ENCODE peak calls at places on chromosomes 1 and 21, in six cellular contexts. Z is uterus, W is IMR-90, C is NB4, J is stomach, S is esophagus squamous epithelium. H is an unnamed sample.

GRCh38 chr1:18682375-18682774 is 51.7 kb downstream of the PAX7 start:
- DNase-seq in Z (no peak), W (no peak), C (no peak), J (no peak), S (no peak), H (no peak)

GRCh38 chr1:192592981-192593683 is 17.6 kb downstream of the RGS1 start:
- DNase-seq in Z (no peak), W (peak; percentile 12), C (no peak), J (no peak), S (no peak), H (no peak)

GRCh38 chr1:197481101-197481500 is 213.0 kb downstream of the CRB1 start:
- DNase-seq in Z (no peak), W (no peak), C (peak; percentile 30), J (no peak), S (no peak), H (no peak)

GRCh38 chr1:91601554-91602322 is 101.1 kb downstream of the CDC7 start:
- DNase-seq in Z (no peak), W (no peak), C (no peak), J (no peak), S (no peak), H (peak; percentile 57)

GRCh38 chr1:8165595-8166360 is 139.7 kb upstream of the ERRFI1 start:
- DNase-seq in Z (no peak), W (no peak), C (peak; percentile 46), J (no peak), S (no peak), H (peak; percentile 6)

GRCh38 chr1:14010431-14010830 is 310.4 kb downstream of the PRDM2 start:
- DNase-seq in Z (no peak), W (no peak), C (peak; percentile 4), J (no peak), S (no peak), H (no peak)

GRCh38 chr21:32370971-32371766 is 21.6 kb downstream of the URB1 start:
- DNase-seq in Z (no peak), W (peak; percentile 49), C (no peak), J (no peak), S (no peak), H (no peak)

GRCh38 chr1:172827841-172828240 is 168.9 kb downstream of the FASLG start:
- DNase-seq in Z (no peak), W (no peak), C (no peak), J (no peak), S (no peak), H (no peak)

GRCh38 chr21:42059721-42060120 is 11.4 kb upstream of the UMODL1 start:
- DNase-seq in Z (no peak), W (no peak), C (no peak), J (no peak), S (no peak), H (no peak)

GRCh38 chr1:38037481-38037939 is 9.1 kb downstream of the POU3F1 start:
- DNase-seq in Z (no peak), W (no peak), C (peak; percentile 35), J (no peak), S (no peak), H (peak; percentile 79)

GRCh38 chr1:162973381-162973795 is 95.8 kb upstream of the RGS4 start:
- DNase-seq in Z (no peak), W (peak; percentile 90), C (no peak), J (no peak), S (no peak), H (no peak)

GRCh38 chr21:46297311-46298082 is 11.4 kb downstream of the YBEY start:
- DNase-seq in Z (peak; percentile 32), W (no peak), C (no peak), J (no peak), S (no peak), H (peak; percentile 51)

GRCh38 chr1:119885903-119886783 is 10.2 kb downstream of the ADAM30 start:
- DNase-seq in Z (peak; percentile 38), W (peak; percentile 39), C (peak; percentile 61), J (peak; percentile 74), S (no peak), H (peak; percentile 69)

GRCh38 chr1:178086294-178087255 is 7.3 kb upstream of the RASAL2 start:
- DNase-seq in Z (no peak), W (peak; percentile 75), C (peak; percentile 55), J (no peak), S (no peak), H (no peak)

GRCh38 chr1:180778782-180779398 is 133.8 kb upstream of the KIAA1614 start:
- DNase-seq in Z (no peak), W (no peak), C (no peak), J (no peak), S (no peak), H (peak; percentile 25)

GRCh38 chr1:42419449-42419848 is 36.4 kb downstream of the ZMYND12 start:
- DNase-seq in Z (peak; percentile 79), W (no peak), C (no peak), J (no peak), S (no peak), H (no peak)

GRCh38 chr21:33931799-33932390 is 16.3 kb upstream of the ATP5PO start:
- DNase-seq in Z (no peak), W (no peak), C (peak; percentile 51), J (no peak), S (no peak), H (no peak)

GRCh38 chr1:100234432-100234831 is 15.2 kb downstream of the DBT start:
- DNase-seq in Z (no peak), W (no peak), C (no peak), J (no peak), S (no peak), H (no peak)

GRCh38 chr1:221187174-221187573 is 307.9 kb downstream of the HLX start:
- DNase-seq in Z (no peak), W (peak; percentile 18), C (no peak), J (no peak), S (no peak), H (no peak)

GRCh38 chr1:32893198-32894018 is 7.1 kb downstream of the HPCA start:
- DNase-seq in Z (peak; percentile 70), W (peak; percentile 20), C (no peak), J (peak; percentile 48), S (no peak), H (peak; percentile 17)

GRCh38 chr1:226226601-226227000 is 3.1 kb downstream of the MIXL1 start:
- DNase-seq in Z (no peak), W (no peak), C (no peak), J (no peak), S (no peak), H (no peak)

GRCh38 chr1:49171941-49172593 is 395.4 kb upstream of the BEND5 start:
- DNase-seq in Z (no peak), W (no peak), C (no peak), J (no peak), S (no peak), H (no peak)

GRCh38 chr1:176897350-176898236 is 266.9 kb downstream of the ASTN1 start:
- DNase-seq in Z (peak; percentile 45), W (peak; percentile 61), C (peak; percentile 60), J (peak; percentile 55), S (no peak), H (peak; percentile 47)

GRCh38 chr1:28745653-28746173 is 9.0 kb downstream of the YTHDF2 start:
- DNase-seq in Z (no peak), W (no peak), C (no peak), J (no peak), S (no peak), H (no peak)

GRCh38 chr1:28740118-28740517 is 3.4 kb downstream of the YTHDF2 start:
- DNase-seq in Z (no peak), W (no peak), C (no peak), J (no peak), S (no peak), H (no peak)

GRCh38 chr1:28744184-28744583 is 7.4 kb downstream of the YTHDF2 start:
- DNase-seq in Z (no peak), W (no peak), C (no peak), J (no peak), S (no peak), H (no peak)
- TF ChIP-seq POLR2A in Z (no peak), W (no peak), C (no peak), J (no peak), S (no peak), H (no peak)

DNA sequence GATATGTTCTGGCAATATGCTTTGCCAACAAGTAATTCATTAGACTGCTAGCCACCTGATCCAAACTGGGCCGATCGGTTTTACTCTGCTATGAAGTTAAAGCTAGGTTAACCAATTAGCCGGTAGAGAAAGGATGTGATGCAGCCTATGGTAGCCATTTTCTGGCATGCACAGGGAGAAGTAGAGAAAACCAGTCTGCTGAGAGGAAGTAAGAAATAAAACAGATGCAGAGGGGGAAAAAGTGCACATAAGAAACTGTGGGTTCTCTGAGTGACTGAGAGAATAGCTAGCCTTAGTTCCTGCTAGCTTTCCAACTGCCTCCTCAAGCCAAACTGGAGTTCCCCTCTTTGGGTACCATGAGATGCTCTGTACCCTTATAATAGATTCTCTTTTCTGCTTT is 52.8 kb downstream of the ARID4B start:
- DNase-seq in Z (no peak), W (no peak), C (peak; percentile 56), J (no peak), S (no peak), H (no peak)
- TF ChIP-seq POLR2A in Z (no peak), W (no peak), C (no peak), J (no peak), S (no peak), H (no peak)

GRCh38 chr1:68651115-68651514 is 154.2 kb upstream of the DEPDC1 start:
- DNase-seq in Z (no peak), W (no peak), C (no peak), J (no peak), S (no peak), H (no peak)
- TF ChIP-seq POLR2A in Z (no peak), W (no peak), C (no peak), J (no peak), S (no peak), H (no peak)

DNA sequence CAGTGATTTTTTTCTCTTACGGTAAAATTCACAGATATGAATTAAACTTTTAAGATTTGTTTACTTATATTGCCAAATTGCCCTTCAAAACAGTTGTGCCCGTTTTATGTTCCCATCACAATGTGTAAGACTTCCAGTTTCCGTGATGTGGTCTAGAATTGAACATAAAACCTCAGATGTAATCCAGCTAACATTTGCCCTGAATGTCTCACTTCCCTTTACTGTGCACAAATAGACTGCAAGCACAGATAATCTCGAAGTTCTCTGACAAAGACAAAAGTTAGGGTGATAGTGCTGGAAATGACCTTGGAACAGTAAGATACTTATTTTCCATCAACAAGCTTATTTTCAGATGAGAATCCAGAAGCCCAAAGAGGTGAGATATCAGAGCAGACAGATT is 177.5 kb downstream of the ZZZ3 start:
- DNase-seq in Z (no peak), W (peak; percentile 12), C (peak; percentile 47), J (no peak), S (no peak), H (no peak)
- TF ChIP-seq POLR2A in Z (no peak), W (no peak), C (no peak), J (no peak), S (no peak), H (no peak)